ENCODE peak calls at places on chromosomes 16 and 17, in six cellular contexts. G is SJSA1; K is colonic mucosa; U is effector memory CD4-positive, alpha-beta T cell; M is mammary epithelial cell; Z is HFF-Myc. T is an unnamed sample.
A peak's percentile ranks its signal among the peaks of the same experiment; 100 is the strongest.

GRCh38 chr17:22373911-22374310 is 681.6 kb downstream of the KCNJ18 start:
- DNase-seq in G (no peak), K (no peak), U (no peak), M (no peak), Z (no peak), T (no peak)

GRCh38 chr16:12296406-12296805 is 319.9 kb downstream of the SNX29 start:
- DNase-seq in G (no peak), K (no peak), U (no peak), M (no peak), Z (no peak), T (no peak)

GRCh38 chr16:85137323-85138072 is 25.2 kb upstream of the CIBAR2 start:
- DNase-seq in G (peak; percentile 85), K (peak; percentile 82), U (no peak), M (no peak), Z (peak; percentile 87), T (no peak)

GRCh38 chr17:59154721-59155438 is at the start of gene SKA2:
- DNase-seq in G (no peak), K (peak; percentile 84), U (peak; percentile 98), M (no peak), Z (peak; percentile 100), T (peak; percentile 42)

GRCh38 chr16:88772871-88773811 is 11.9 kb downstream of the PIEZO1 start:
- DNase-seq in G (peak; percentile 97), K (no peak), U (no peak), M (peak; percentile 17), Z (peak; percentile 86), T (no peak)

GRCh38 chr16:49013727-49014080 is 267.9 kb downstream of the CBLN1 start:
- DNase-seq in G (no peak), K (no peak), U (no peak), M (no peak), Z (no peak), T (no peak)

GRCh38 chr17:79801156-79802038 is 4.5 kb upstream of the CBX8 start:
- DNase-seq in G (no peak), K (no peak), U (no peak), M (peak; percentile 28), Z (no peak), T (no peak)

GRCh38 chr17:82019905-82020873 is 2.5 kb downstream of the CENPX start:
- DNase-seq in G (peak; percentile 81), K (peak; percentile 76), U (peak; percentile 20), M (no peak), Z (no peak), T (no peak)

GRCh38 chr17:18004345-18004744 is 31.7 kb downstream of the DRC3 start:
- DNase-seq in G (no peak), K (no peak), U (no peak), M (peak; percentile 18), Z (no peak), T (no peak)

GRCh38 chr17:35088647-35088910 is 25.1 kb upstream of the RFFL start:
- DNase-seq in G (no peak), K (peak; percentile 60), U (no peak), M (no peak), Z (no peak), T (peak; percentile 71)

GRCh38 chr17:14320098-14320497 is 19.2 kb downstream of the HS3ST3B1 start:
- DNase-seq in G (no peak), K (no peak), U (no peak), M (no peak), Z (no peak), T (no peak)

GRCh38 chr17:50683434-50684287 is 24.1 kb downstream of the ANKRD40 start:
- DNase-seq in G (peak; percentile 46), K (no peak), U (no peak), M (no peak), Z (no peak), T (no peak)

GRCh38 chr17:80585880-80586279 is 41.2 kb downstream of the RPTOR start:
- DNase-seq in G (no peak), K (no peak), U (no peak), M (no peak), Z (no peak), T (no peak)

GRCh38 chr17:38850374-38850773 is 3.1 kb downstream of the RPL23 start:
- DNase-seq in G (no peak), K (no peak), U (no peak), M (no peak), Z (no peak), T (no peak)
- H3K4me3 ChIP-seq in G (no peak overlapping the region), K (no peak overlapping the region), U (no peak overlapping the region), M (no peak overlapping the region), Z (peak overlapping the region; percentile 69), T (peak overlapping the region; percentile 76)

GRCh38 chr16:2157480-2158261 is 2.1 kb downstream of the TRAF7 start:
- DNase-seq in G (no peak), K (peak; percentile 70), U (no peak), M (no peak), Z (no peak), T (no peak)
- H3K4me3 ChIP-seq in G (no peak overlapping the region), K (no peak overlapping the region), U (no peak overlapping the region), M (no peak overlapping the region), Z (peak overlapping the region; percentile 79), T (no peak overlapping the region)

DNA sequence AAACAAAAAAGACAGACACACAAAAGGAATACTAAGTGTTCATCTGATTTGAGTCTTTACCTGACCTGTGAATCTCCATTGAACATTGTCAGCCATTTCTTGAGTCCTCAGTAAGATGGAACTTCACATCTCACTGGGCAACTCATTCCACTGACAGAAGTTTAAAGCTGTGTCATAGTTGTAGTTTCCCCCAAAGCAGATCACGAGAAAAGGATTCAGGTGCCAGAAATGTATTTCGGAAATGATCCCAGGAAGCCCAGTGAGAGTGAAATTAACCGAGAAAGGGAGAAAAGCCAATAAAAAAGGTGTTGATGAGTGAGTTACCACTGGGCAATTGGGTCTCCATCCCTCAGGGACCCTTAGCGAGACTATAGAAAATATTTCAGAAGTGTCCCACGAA is 6.5 kb downstream of the CHD9 start:
- DNase-seq in G (no peak), K (no peak), U (no peak), M (no peak), Z (no peak), T (peak; percentile 61)
- H3K4me3 ChIP-seq in G (no peak overlapping the region), K (no peak overlapping the region), U (no peak overlapping the region), M (no peak overlapping the region), Z (no peak overlapping the region), T (peak overlapping the region; percentile 34)

GRCh38 chr17:2062571-2063183 is 7.8 kb downstream of the HIC1 start:
- DNase-seq in G (peak; percentile 58), K (no peak), U (no peak), M (no peak), Z (no peak), T (no peak)
- H3K4me3 ChIP-seq in G (no peak overlapping the region), K (no peak overlapping the region), U (no peak overlapping the region), M (no peak overlapping the region), Z (no peak overlapping the region), T (no peak overlapping the region)

DNA sequence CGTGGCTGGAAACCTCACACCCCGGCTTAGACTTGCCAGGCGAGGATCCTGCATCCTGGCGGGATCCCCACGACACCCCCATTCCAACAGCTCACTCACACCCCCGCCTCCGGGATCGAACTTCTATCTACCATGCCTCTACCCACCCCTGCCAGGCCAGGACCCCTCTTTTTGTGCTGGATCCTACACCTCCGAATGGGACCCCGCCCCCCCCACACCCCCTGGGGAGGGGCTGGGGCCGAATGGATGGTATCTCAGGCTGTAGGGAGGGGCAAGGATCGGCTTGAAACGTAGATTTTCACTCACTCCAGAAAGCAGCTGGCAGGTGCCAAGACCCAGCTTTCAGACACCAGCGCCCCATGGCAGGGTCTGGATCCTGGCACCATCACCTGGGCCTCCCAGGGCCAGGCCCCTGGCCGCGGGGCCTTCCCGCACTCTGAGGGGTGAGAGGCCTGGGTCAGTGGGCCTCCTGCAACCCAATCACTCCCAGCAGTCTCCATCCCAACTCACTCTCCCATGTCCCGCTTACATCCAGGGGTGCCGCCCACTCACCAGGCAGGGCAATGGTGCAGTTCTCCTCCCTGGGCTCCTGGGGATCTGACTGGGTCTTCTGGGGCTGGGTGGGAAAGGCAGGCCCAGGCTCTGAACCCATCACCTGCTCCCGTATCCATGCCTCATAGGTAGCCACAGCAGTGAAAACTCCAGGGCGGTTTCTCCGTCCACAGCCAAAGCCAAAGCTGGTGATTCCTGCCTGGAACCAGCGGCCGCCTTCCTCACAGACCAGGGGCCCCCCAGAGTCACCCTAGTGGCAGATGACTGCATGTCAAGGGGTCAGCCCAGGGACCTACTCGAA is 6.6 kb downstream of the PRSS36 start:
- DNase-seq in G (no peak), K (peak; percentile 50), U (no peak), M (no peak), Z (no peak), T (no peak)
- H3K4me3 ChIP-seq in G (peak overlapping the region; percentile 44), K (peak overlapping the region; percentile 40), U (peak overlapping the region; percentile 20), M (no peak overlapping the region), Z (peak overlapping the region; percentile 30), T (no peak overlapping the region)

GRCh38 chr17:3003401-3004149 is 59.8 kb downstream of the OR1D5 start:
- DNase-seq in G (no peak), K (peak; percentile 41), U (no peak), M (no peak), Z (no peak), T (peak; percentile 55)
- H3K4me3 ChIP-seq in G (no peak overlapping the region), K (no peak overlapping the region), U (peak overlapping the region; percentile 40), M (no peak overlapping the region), Z (no peak overlapping the region), T (peak overlapping the region; percentile 27)

T was measured in GM12864.